ENCODE peak calls at places on chromosome 19, in four cellular contexts. One of them, this sample, is unnamed.

GRCh38 chr19:34428549-34429285 is 536 bp downstream of the UBA2 start:
- DNase-seq in cardiac muscle cell: peak; percentile 43
- DNase-seq in iPS DF 6.9: no peak
- DNase-seq in heart left ventricle: peak; percentile 10
- DNase-seq in this sample: peak; percentile 34

GRCh38 chr19:17536957-17537356 is 18.5 kb upstream of the COLGALT1 start:
- DNase-seq in cardiac muscle cell: no peak
- DNase-seq in iPS DF 6.9: no peak
- DNase-seq in heart left ventricle: no peak
- DNase-seq in this sample: no peak

GRCh38 chr19:4521888-4522242 is 3.6 kb upstream of the PLIN4 start:
- DNase-seq in cardiac muscle cell: no peak
- DNase-seq in iPS DF 6.9: no peak
- DNase-seq in heart left ventricle: no peak
- DNase-seq in this sample: no peak

GRCh38 chr19:10152100-10152499 is 32.4 kb upstream of the EIF3G start:
- DNase-seq in cardiac muscle cell: no peak
- DNase-seq in iPS DF 6.9: no peak
- DNase-seq in heart left ventricle: no peak
- DNase-seq in this sample: no peak

GRCh38 chr19:14450168-14450874 is 17.2 kb downstream of the PKN1 start:
- DNase-seq in cardiac muscle cell: no peak
- DNase-seq in iPS DF 6.9: peak; percentile 91
- DNase-seq in heart left ventricle: peak; percentile 15
- DNase-seq in this sample: no peak

GRCh38 chr19:11496391-11497163 is 9.1 kb downstream of the ZNF653 start:
- DNase-seq in cardiac muscle cell: peak; percentile 73
- DNase-seq in iPS DF 6.9: no peak
- DNase-seq in heart left ventricle: no peak
- DNase-seq in this sample: peak; percentile 46

GRCh38 chr19:53394522-53394973 is 401 bp upstream of the ZNF765 start:
- DNase-seq in cardiac muscle cell: peak; percentile 60
- DNase-seq in iPS DF 6.9: peak; percentile 22
- DNase-seq in heart left ventricle: peak; percentile 56
- DNase-seq in this sample: no peak

GRCh38 chr19:16327911-16328823 is 3.5 kb downstream of the KLF2 start:
- DNase-seq in cardiac muscle cell: no peak
- DNase-seq in iPS DF 6.9: no peak
- DNase-seq in heart left ventricle: peak; percentile 76
- DNase-seq in this sample: peak; percentile 84

GRCh38 chr19:32863841-32864240 is 5.7 kb downstream of the SLC7A9 start:
- DNase-seq in cardiac muscle cell: no peak
- DNase-seq in iPS DF 6.9: no peak
- DNase-seq in heart left ventricle: no peak
- DNase-seq in this sample: no peak

GRCh38 chr19:53132231-53132991 is at the start of gene ZNF415:
- DNase-seq in cardiac muscle cell: peak; percentile 92
- DNase-seq in iPS DF 6.9: peak; percentile 45
- DNase-seq in heart left ventricle: peak; percentile 89
- DNase-seq in this sample: peak; percentile 33

GRCh38 chr19:32471811-32472210 is 66.2 kb downstream of the DPY19L3 start:
- DNase-seq in cardiac muscle cell: no peak
- DNase-seq in iPS DF 6.9: no peak
- DNase-seq in heart left ventricle: no peak
- DNase-seq in this sample: no peak

GRCh38 chr19:6161271-6161850 is 25.9 kb downstream of the ACSBG2 start:
- DNase-seq in cardiac muscle cell: no peak
- DNase-seq in iPS DF 6.9: no peak
- DNase-seq in heart left ventricle: peak; percentile 39
- DNase-seq in this sample: peak; percentile 77

GRCh38 chr19:2446390-2446789 is 10.4 kb downstream of the LMNB2 start:
- DNase-seq in cardiac muscle cell: no peak
- DNase-seq in iPS DF 6.9: no peak
- DNase-seq in heart left ventricle: no peak
- DNase-seq in this sample: peak; percentile 51

GRCh38 chr19:3057275-3057714 is 5.0 kb downstream of the TLE5 start:
- DNase-seq in cardiac muscle cell: no peak
- DNase-seq in iPS DF 6.9: no peak
- DNase-seq in heart left ventricle: peak; percentile 89
- DNase-seq in this sample: no peak

GRCh38 chr19:10168386-10168948 is 26.3 kb downstream of the DNMT1 start:
- DNase-seq in cardiac muscle cell: no peak
- DNase-seq in iPS DF 6.9: no peak
- DNase-seq in heart left ventricle: no peak
- DNase-seq in this sample: no peak

GRCh38 chr19:31351212-31352193 is 2.3 kb upstream of the TSHZ3 start:
- DNase-seq in cardiac muscle cell: peak; percentile 48
- DNase-seq in iPS DF 6.9: no peak
- DNase-seq in heart left ventricle: peak; percentile 36
- DNase-seq in this sample: no peak
- H3K27me3 ChIP-seq in cardiac muscle cell: peaks cover 77% of the 10 kb centered on the region
- H3K27me3 ChIP-seq in iPS DF 6.9: peaks cover 44% of the 10 kb centered on the region
- H3K27me3 ChIP-seq in heart left ventricle: peaks cover 25% of the 10 kb centered on the region
- H3K27me3 ChIP-seq in this sample: peaks cover 22% of the 10 kb centered on the region

GRCh38 chr19:51027873-51028272 is 1.5 kb upstream of the KLK11 start:
- DNase-seq in cardiac muscle cell: no peak
- DNase-seq in iPS DF 6.9: no peak
- DNase-seq in heart left ventricle: no peak
- DNase-seq in this sample: no peak
- H3K27ac ChIP-seq in cardiac muscle cell: no peak overlapping the region
- H3K27ac ChIP-seq in iPS DF 6.9: no peak overlapping the region
- H3K27ac ChIP-seq in heart left ventricle: no peak overlapping the region
- H3K27ac ChIP-seq in this sample: no peak overlapping the region

GRCh38 chr19:39057615-39058014 is 25.3 kb upstream of the FBXO27 start:
- DNase-seq in cardiac muscle cell: no peak
- DNase-seq in iPS DF 6.9: no peak
- DNase-seq in heart left ventricle: no peak
- DNase-seq in this sample: no peak
- H3K27me3 ChIP-seq in cardiac muscle cell: no peaks in the 10 kb centered on the region
- H3K27me3 ChIP-seq in iPS DF 6.9: no peaks in the 10 kb centered on the region
- H3K27me3 ChIP-seq in heart left ventricle: no peaks in the 10 kb centered on the region
- H3K27me3 ChIP-seq in this sample: no peaks in the 10 kb centered on the region

DNA sequence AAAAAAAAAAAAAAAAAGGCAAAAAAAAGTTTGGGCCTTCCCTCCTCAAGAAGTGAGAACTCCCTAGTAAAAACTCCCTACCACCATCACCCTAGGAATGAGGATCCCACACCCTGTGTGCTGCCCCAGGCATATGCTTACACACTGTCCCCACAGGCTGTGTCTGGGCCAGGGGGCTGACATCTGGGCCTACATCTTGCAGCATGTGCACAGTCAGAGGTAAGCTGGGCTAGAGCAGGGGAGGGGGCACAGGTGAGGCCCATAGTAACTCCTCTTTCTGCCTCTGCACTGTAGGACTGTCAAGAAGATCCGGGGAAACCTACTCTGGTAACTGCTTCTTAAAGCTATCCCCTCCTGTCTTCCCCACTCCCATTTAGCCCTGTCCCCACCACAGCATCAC is 1.0 kb downstream of the HAUS5 start:
- DNase-seq in cardiac muscle cell: no peak
- DNase-seq in iPS DF 6.9: no peak
- DNase-seq in heart left ventricle: no peak
- DNase-seq in this sample: no peak
- H3K27ac ChIP-seq in cardiac muscle cell: no peak overlapping the region
- H3K27ac ChIP-seq in iPS DF 6.9: no peak overlapping the region
- H3K27ac ChIP-seq in heart left ventricle: no peak overlapping the region
- H3K27ac ChIP-seq in this sample: no peak overlapping the region

GRCh38 chr19:41563847-41564514 is 12.0 kb upstream of the CEACAM21 start:
- DNase-seq in cardiac muscle cell: no peak
- DNase-seq in iPS DF 6.9: no peak
- DNase-seq in heart left ventricle: no peak
- DNase-seq in this sample: no peak
- H3K27me3 ChIP-seq in cardiac muscle cell: no peaks in the 10 kb centered on the region
- H3K27me3 ChIP-seq in iPS DF 6.9: peaks cover 21% of the 10 kb centered on the region
- H3K27me3 ChIP-seq in heart left ventricle: peaks cover 20% of the 10 kb centered on the region
- H3K27me3 ChIP-seq in this sample: no peaks in the 10 kb centered on the region

GRCh38 chr19:459724-460511 is 915 bp downstream of the SHC2 start:
- DNase-seq in cardiac muscle cell: peak; percentile 79
- DNase-seq in iPS DF 6.9: no peak
- DNase-seq in heart left ventricle: peak; percentile 73
- DNase-seq in this sample: peak; percentile 23
- H3K27ac ChIP-seq in cardiac muscle cell: peak overlapping the region; percentile 73
- H3K27ac ChIP-seq in iPS DF 6.9: no peak overlapping the region
- H3K27ac ChIP-seq in heart left ventricle: peak overlapping the region; percentile 92
- H3K27ac ChIP-seq in this sample: no peak overlapping the region

DNA sequence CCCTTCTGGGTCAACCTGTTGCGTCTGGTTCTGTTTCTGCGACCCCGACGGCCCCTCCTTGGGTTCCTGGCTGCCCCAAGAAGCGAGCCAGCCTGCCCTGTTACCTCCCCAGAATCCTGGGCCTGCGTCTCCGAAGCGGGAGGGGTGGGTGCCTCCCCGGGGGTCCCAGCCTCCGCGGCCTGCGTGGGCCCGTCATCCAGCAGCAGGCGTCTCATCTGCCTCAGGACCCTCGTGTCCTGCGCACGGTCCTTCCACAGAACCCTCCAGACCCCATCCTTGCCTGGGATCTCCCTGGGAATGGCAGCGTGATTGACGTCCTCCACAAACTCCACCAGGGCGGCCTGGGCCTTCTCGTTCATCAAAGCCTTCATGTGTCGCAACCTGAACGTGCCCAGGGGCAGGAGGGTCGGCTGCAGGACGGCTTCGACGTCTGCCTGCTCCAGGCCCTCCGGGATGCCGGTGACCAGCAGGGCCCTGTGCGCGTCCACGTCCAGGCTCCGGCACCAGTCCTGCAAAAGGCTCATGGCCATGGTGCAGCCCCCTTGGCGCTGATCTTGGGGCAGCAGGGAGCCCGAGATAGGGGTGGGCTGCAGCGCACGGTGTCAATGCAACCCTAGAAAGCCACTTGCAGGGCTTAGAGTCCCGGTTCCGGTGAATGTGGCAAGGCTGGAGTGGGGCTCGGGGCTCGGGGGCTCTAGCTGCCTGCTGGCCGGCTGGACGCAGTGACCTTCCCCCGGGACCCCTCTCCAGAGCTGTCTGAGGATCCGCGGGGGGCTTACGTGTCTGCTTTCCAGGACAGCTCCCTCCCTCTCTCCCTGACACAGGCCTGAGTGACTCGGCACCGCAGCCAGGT is 505 bp downstream of the PNMA8B start:
- DNase-seq in cardiac muscle cell: no peak
- DNase-seq in iPS DF 6.9: no peak
- DNase-seq in heart left ventricle: no peak
- DNase-seq in this sample: no peak
- H3K27me3 ChIP-seq in cardiac muscle cell: peaks cover 9% of the 10 kb centered on the region
- H3K27me3 ChIP-seq in iPS DF 6.9: peaks cover 6% of the 10 kb centered on the region
- H3K27me3 ChIP-seq in heart left ventricle: peaks cover 15% of the 10 kb centered on the region
- H3K27me3 ChIP-seq in this sample: peaks cover 14% of the 10 kb centered on the region

GRCh38 chr19:43767316-43767715 is 12.6 kb upstream of the SMG9 start:
- DNase-seq in cardiac muscle cell: no peak
- DNase-seq in iPS DF 6.9: no peak
- DNase-seq in heart left ventricle: no peak
- DNase-seq in this sample: no peak
- H3K27ac ChIP-seq in cardiac muscle cell: no peak overlapping the region
- H3K27ac ChIP-seq in iPS DF 6.9: no peak overlapping the region
- H3K27ac ChIP-seq in heart left ventricle: no peak overlapping the region
- H3K27ac ChIP-seq in this sample: peak overlapping the region; percentile 45

DNA sequence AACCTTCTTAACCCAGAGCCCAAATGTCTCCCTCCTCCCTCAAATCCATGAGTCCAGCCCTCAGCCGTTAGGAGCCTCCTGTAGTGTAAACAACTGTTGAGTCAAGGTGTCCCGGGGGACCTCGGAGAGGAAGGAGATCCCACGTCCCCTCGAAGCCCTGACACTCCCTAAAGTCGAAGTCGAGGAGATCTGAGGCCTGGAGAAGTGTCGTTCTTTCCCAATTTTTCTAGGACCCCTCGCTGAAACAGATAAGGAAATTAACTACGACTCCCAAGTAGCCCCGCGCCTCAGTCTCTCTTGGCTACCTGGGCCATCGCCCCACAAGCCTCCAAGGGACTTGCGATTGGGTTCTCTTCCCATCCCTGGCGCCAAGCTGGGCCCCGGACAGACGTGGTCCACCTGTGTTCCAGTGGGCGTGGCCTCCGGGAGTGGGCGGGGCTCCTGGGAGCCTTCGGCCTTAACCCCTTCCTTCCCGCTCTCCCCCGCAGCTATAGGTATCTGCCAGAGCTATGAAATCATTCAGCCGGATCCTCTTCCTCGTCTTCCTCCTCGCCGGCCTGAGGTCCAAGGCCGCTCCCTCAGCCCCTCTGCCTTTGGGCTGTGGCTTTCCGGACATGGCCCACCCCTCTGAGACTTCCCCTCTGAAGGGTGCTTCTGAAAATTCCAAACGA is 869 bp downstream of the GFY start:
- DNase-seq in cardiac muscle cell: peak; percentile 60
- DNase-seq in iPS DF 6.9: peak; percentile 85
- DNase-seq in heart left ventricle: no peak
- DNase-seq in this sample: peak; percentile 46
- H3K27me3 ChIP-seq in cardiac muscle cell: peaks cover 78% of the 10 kb centered on the region
- H3K27me3 ChIP-seq in iPS DF 6.9: peaks cover 24% of the 10 kb centered on the region
- H3K27me3 ChIP-seq in heart left ventricle: peaks cover 75% of the 10 kb centered on the region
- H3K27me3 ChIP-seq in this sample: peaks cover 48% of the 10 kb centered on the region

GRCh38 chr19:46489445-46490272 is 6.0 kb downstream of the PNMA8B start:
- DNase-seq in cardiac muscle cell: no peak
- DNase-seq in iPS DF 6.9: no peak
- DNase-seq in heart left ventricle: peak; percentile 50
- DNase-seq in this sample: no peak
- H3K27ac ChIP-seq in cardiac muscle cell: no peak overlapping the region
- H3K27ac ChIP-seq in iPS DF 6.9: no peak overlapping the region
- H3K27ac ChIP-seq in heart left ventricle: no peak overlapping the region
- H3K27ac ChIP-seq in this sample: no peak overlapping the region